ENCODE peak calls at places on chromosomes 12 and 14, in nine cellular contexts. One of them, this sample, is unnamed.

GRCh38 chr14:34971381-34971780 is 11.4 kb upstream of the SRP54 start:
- DNase-seq in T follicular helper cell: no peak
- DNase-seq in dorsolateral prefrontal cortex: no peak
- DNase-seq in GM18507: no peak
- DNase-seq in cardiac muscle cell: no peak
- DNase-seq in GM20000: no peak
- DNase-seq in left lobe of liver: no peak
- DNase-seq in cerebellum: no peak
- DNase-seq in stimulated activated CD4-positive, alpha-beta T cell treated with anti-CD3 and anti-CD28 coated beads, Interleukin-1b, Interleukin-23, amount 100 ng/mL, for 4 hours: no peak
- DNase-seq in this sample: no peak

GRCh38 chr12:29405561-29405960 is 24.6 kb upstream of the ERGIC2 start:
- DNase-seq in T follicular helper cell: no peak
- DNase-seq in dorsolateral prefrontal cortex: no peak
- DNase-seq in GM20000: no peak
- DNase-seq in cardiac muscle cell: no peak
- DNase-seq in left lobe of liver: no peak
- DNase-seq in cerebellum: no peak
- DNase-seq in GM18507: no peak
- DNase-seq in stimulated activated CD4-positive, alpha-beta T cell treated with anti-CD3 and anti-CD28 coated beads, Interleukin-1b, Interleukin-23, amount 100 ng/mL, for 4 hours: no peak
- DNase-seq in this sample: no peak

GRCh38 chr12:71854594-71854993 is 15.0 kb downstream of the TBC1D15 start:
- DNase-seq in stimulated activated CD4-positive, alpha-beta T cell treated with anti-CD3 and anti-CD28 coated beads, Interleukin-1b, Interleukin-23, amount 100 ng/mL, for 4 hours: no peak
- DNase-seq in T follicular helper cell: no peak
- DNase-seq in cardiac muscle cell: no peak
- DNase-seq in cerebellum: no peak
- DNase-seq in GM18507: no peak
- DNase-seq in left lobe of liver: no peak
- DNase-seq in dorsolateral prefrontal cortex: no peak
- DNase-seq in GM20000: no peak
- DNase-seq in this sample: no peak

GRCh38 chr14:95765016-95765415 is 51.1 kb upstream of the TCL1A start:
- DNase-seq in left lobe of liver: no peak
- DNase-seq in dorsolateral prefrontal cortex: no peak
- DNase-seq in cerebellum: no peak
- DNase-seq in GM18507: no peak
- DNase-seq in GM20000: no peak
- DNase-seq in T follicular helper cell: no peak
- DNase-seq in stimulated activated CD4-positive, alpha-beta T cell treated with anti-CD3 and anti-CD28 coated beads, Interleukin-1b, Interleukin-23, amount 100 ng/mL, for 4 hours: no peak
- DNase-seq in cardiac muscle cell: no peak
- DNase-seq in this sample: no peak

GRCh38 chr12:94258593-94258992 is 110.2 kb downstream of the PLXNC1 start:
- DNase-seq in T follicular helper cell: no peak
- DNase-seq in cardiac muscle cell: no peak
- DNase-seq in cerebellum: no peak
- DNase-seq in left lobe of liver: no peak
- DNase-seq in GM18507: no peak
- DNase-seq in stimulated activated CD4-positive, alpha-beta T cell treated with anti-CD3 and anti-CD28 coated beads, Interleukin-1b, Interleukin-23, amount 100 ng/mL, for 4 hours: no peak
- DNase-seq in GM20000: no peak
- DNase-seq in dorsolateral prefrontal cortex: no peak
- DNase-seq in this sample: no peak

GRCh38 chr14:74324945-74325361 is 22.2 kb upstream of the ABCD4 start:
- DNase-seq in left lobe of liver: no peak
- DNase-seq in stimulated activated CD4-positive, alpha-beta T cell treated with anti-CD3 and anti-CD28 coated beads, Interleukin-1b, Interleukin-23, amount 100 ng/mL, for 4 hours: no peak
- DNase-seq in dorsolateral prefrontal cortex: no peak
- DNase-seq in cardiac muscle cell: peak; percentile 59
- DNase-seq in GM18507: no peak
- DNase-seq in T follicular helper cell: no peak
- DNase-seq in GM20000: peak; percentile 37
- DNase-seq in cerebellum: no peak
- DNase-seq in this sample: peak; percentile 12

GRCh38 chr12:108571604-108572165 is 9.3 kb downstream of the ISCU start:
- DNase-seq in cardiac muscle cell: no peak
- DNase-seq in dorsolateral prefrontal cortex: no peak
- DNase-seq in GM18507: no peak
- DNase-seq in stimulated activated CD4-positive, alpha-beta T cell treated with anti-CD3 and anti-CD28 coated beads, Interleukin-1b, Interleukin-23, amount 100 ng/mL, for 4 hours: no peak
- DNase-seq in T follicular helper cell: no peak
- DNase-seq in left lobe of liver: peak; percentile 30
- DNase-seq in GM20000: no peak
- DNase-seq in cerebellum: no peak
- DNase-seq in this sample: peak; percentile 17

GRCh38 chr14:74542056-74542685 is 48.6 kb downstream of the ISCA2 start:
- DNase-seq in dorsolateral prefrontal cortex: no peak
- DNase-seq in T follicular helper cell: no peak
- DNase-seq in cardiac muscle cell: no peak
- DNase-seq in GM18507: no peak
- DNase-seq in GM20000: no peak
- DNase-seq in stimulated activated CD4-positive, alpha-beta T cell treated with anti-CD3 and anti-CD28 coated beads, Interleukin-1b, Interleukin-23, amount 100 ng/mL, for 4 hours: no peak
- DNase-seq in cerebellum: no peak
- DNase-seq in left lobe of liver: no peak
- DNase-seq in this sample: no peak

GRCh38 chr14:67413806-67414769 is 2.1 kb upstream of the PLEK2 start:
- DNase-seq in GM20000: no peak
- DNase-seq in T follicular helper cell: no peak
- DNase-seq in GM18507: no peak
- DNase-seq in left lobe of liver: no peak
- DNase-seq in cardiac muscle cell: peak; percentile 49
- DNase-seq in cerebellum: no peak
- DNase-seq in dorsolateral prefrontal cortex: no peak
- DNase-seq in stimulated activated CD4-positive, alpha-beta T cell treated with anti-CD3 and anti-CD28 coated beads, Interleukin-1b, Interleukin-23, amount 100 ng/mL, for 4 hours: peak; percentile 8
- DNase-seq in this sample: peak; percentile 90

GRCh38 chr12:14854586-14855163 is 11.3 kb upstream of the ART4 start:
- DNase-seq in left lobe of liver: no peak
- DNase-seq in cerebellum: no peak
- DNase-seq in stimulated activated CD4-positive, alpha-beta T cell treated with anti-CD3 and anti-CD28 coated beads, Interleukin-1b, Interleukin-23, amount 100 ng/mL, for 4 hours: no peak
- DNase-seq in T follicular helper cell: no peak
- DNase-seq in GM18507: no peak
- DNase-seq in dorsolateral prefrontal cortex: no peak
- DNase-seq in cardiac muscle cell: no peak
- DNase-seq in GM20000: peak; percentile 8
- DNase-seq in this sample: no peak

GRCh38 chr14:50830932-50831703 is at the start of gene NIN:
- DNase-seq in cardiac muscle cell: peak; percentile 86
- DNase-seq in dorsolateral prefrontal cortex: peak; percentile 69
- DNase-seq in T follicular helper cell: peak; percentile 59
- DNase-seq in stimulated activated CD4-positive, alpha-beta T cell treated with anti-CD3 and anti-CD28 coated beads, Interleukin-1b, Interleukin-23, amount 100 ng/mL, for 4 hours: peak; percentile 47
- DNase-seq in left lobe of liver: peak; percentile 80
- DNase-seq in cerebellum: peak; percentile 79
- DNase-seq in GM18507: peak; percentile 70
- DNase-seq in GM20000: peak; percentile 93
- DNase-seq in this sample: peak; percentile 67

GRCh38 chr14:22524105-22524783 is 64.8 kb downstream of the DAD1 start:
- DNase-seq in cerebellum: no peak
- DNase-seq in left lobe of liver: no peak
- DNase-seq in GM18507: no peak
- DNase-seq in T follicular helper cell: no peak
- DNase-seq in dorsolateral prefrontal cortex: no peak
- DNase-seq in GM20000: no peak
- DNase-seq in stimulated activated CD4-positive, alpha-beta T cell treated with anti-CD3 and anti-CD28 coated beads, Interleukin-1b, Interleukin-23, amount 100 ng/mL, for 4 hours: no peak
- DNase-seq in cardiac muscle cell: no peak
- DNase-seq in this sample: no peak

GRCh38 chr12:130152386-130152785 is 9.9 kb upstream of the FZD10 start:
- DNase-seq in GM20000: no peak
- DNase-seq in cardiac muscle cell: no peak
- DNase-seq in T follicular helper cell: no peak
- DNase-seq in cerebellum: no peak
- DNase-seq in left lobe of liver: no peak
- DNase-seq in stimulated activated CD4-positive, alpha-beta T cell treated with anti-CD3 and anti-CD28 coated beads, Interleukin-1b, Interleukin-23, amount 100 ng/mL, for 4 hours: no peak
- DNase-seq in dorsolateral prefrontal cortex: no peak
- DNase-seq in GM18507: no peak
- DNase-seq in this sample: no peak

GRCh38 chr14:76855066-76855465 is 28.9 kb downstream of the LRRC74A start:
- DNase-seq in left lobe of liver: no peak
- DNase-seq in stimulated activated CD4-positive, alpha-beta T cell treated with anti-CD3 and anti-CD28 coated beads, Interleukin-1b, Interleukin-23, amount 100 ng/mL, for 4 hours: no peak
- DNase-seq in GM20000: no peak
- DNase-seq in T follicular helper cell: no peak
- DNase-seq in GM18507: no peak
- DNase-seq in dorsolateral prefrontal cortex: no peak
- DNase-seq in cerebellum: no peak
- DNase-seq in cardiac muscle cell: no peak
- DNase-seq in this sample: no peak

GRCh38 chr12:32454075-32454474 is 54.7 kb downstream of the FGD4 start:
- DNase-seq in dorsolateral prefrontal cortex: no peak
- DNase-seq in T follicular helper cell: no peak
- DNase-seq in GM18507: no peak
- DNase-seq in left lobe of liver: no peak
- DNase-seq in cardiac muscle cell: peak; percentile 72
- DNase-seq in GM20000: no peak
- DNase-seq in cerebellum: no peak
- DNase-seq in stimulated activated CD4-positive, alpha-beta T cell treated with anti-CD3 and anti-CD28 coated beads, Interleukin-1b, Interleukin-23, amount 100 ng/mL, for 4 hours: no peak
- DNase-seq in this sample: no peak

GRCh38 chr12:68349921-68350606 is 17.9 kb upstream of the MDM1 start:
- DNase-seq in cerebellum: peak; percentile 42
- DNase-seq in cardiac muscle cell: no peak
- DNase-seq in left lobe of liver: no peak
- DNase-seq in GM18507: no peak
- DNase-seq in dorsolateral prefrontal cortex: no peak
- DNase-seq in GM20000: no peak
- DNase-seq in stimulated activated CD4-positive, alpha-beta T cell treated with anti-CD3 and anti-CD28 coated beads, Interleukin-1b, Interleukin-23, amount 100 ng/mL, for 4 hours: no peak
- DNase-seq in T follicular helper cell: no peak
- DNase-seq in this sample: no peak

GRCh38 chr14:75258079-75258802 is 20.4 kb upstream of the FOS start:
- DNase-seq in GM18507: no peak
- DNase-seq in cardiac muscle cell: peak; percentile 89
- DNase-seq in stimulated activated CD4-positive, alpha-beta T cell treated with anti-CD3 and anti-CD28 coated beads, Interleukin-1b, Interleukin-23, amount 100 ng/mL, for 4 hours: no peak
- DNase-seq in GM20000: no peak
- DNase-seq in left lobe of liver: peak; percentile 87
- DNase-seq in cerebellum: no peak
- DNase-seq in T follicular helper cell: no peak
- DNase-seq in dorsolateral prefrontal cortex: no peak
- DNase-seq in this sample: no peak

GRCh38 chr14:67392728-67393314 is 19.1 kb downstream of the PLEK2 start:
- DNase-seq in dorsolateral prefrontal cortex: no peak
- DNase-seq in GM18507: no peak
- DNase-seq in stimulated activated CD4-positive, alpha-beta T cell treated with anti-CD3 and anti-CD28 coated beads, Interleukin-1b, Interleukin-23, amount 100 ng/mL, for 4 hours: no peak
- DNase-seq in T follicular helper cell: no peak
- DNase-seq in cerebellum: no peak
- DNase-seq in cardiac muscle cell: no peak
- DNase-seq in GM20000: no peak
- DNase-seq in left lobe of liver: peak; percentile 89
- DNase-seq in this sample: no peak

GRCh38 chr12:77190022-77190421 is 124.7 kb upstream of the E2F7 start:
- DNase-seq in cerebellum: no peak
- DNase-seq in GM20000: no peak
- DNase-seq in cardiac muscle cell: peak; percentile 86
- DNase-seq in left lobe of liver: no peak
- DNase-seq in dorsolateral prefrontal cortex: no peak
- DNase-seq in stimulated activated CD4-positive, alpha-beta T cell treated with anti-CD3 and anti-CD28 coated beads, Interleukin-1b, Interleukin-23, amount 100 ng/mL, for 4 hours: no peak
- DNase-seq in GM18507: no peak
- DNase-seq in T follicular helper cell: no peak
- DNase-seq in this sample: peak; percentile 5

GRCh38 chr12:9244894-9245293 is 36.7 kb upstream of the PZP start:
- DNase-seq in dorsolateral prefrontal cortex: no peak
- DNase-seq in cerebellum: no peak
- DNase-seq in GM18507: no peak
- DNase-seq in left lobe of liver: peak; percentile 48
- DNase-seq in T follicular helper cell: no peak
- DNase-seq in cardiac muscle cell: no peak
- DNase-seq in GM20000: peak; percentile 43
- DNase-seq in stimulated activated CD4-positive, alpha-beta T cell treated with anti-CD3 and anti-CD28 coated beads, Interleukin-1b, Interleukin-23, amount 100 ng/mL, for 4 hours: no peak
- DNase-seq in this sample: no peak